ENCODE peak calls at places on chromosomes 16 and 17, in six cellular contexts. K is renal cortical epithelial cell, D is dorsolateral prefrontal cortex, H is uterus, J is progenitor cell of endocrine pancreas, W is NCI-H524. Z is an unnamed sample.

GRCh38 chr17:66383353-66383752 is 80.9 kb downstream of the PRKCA start:
- DNase-seq in K (no peak), D (no peak), H (no peak), J (no peak), W (no peak), Z (no peak)

GRCh38 chr16:49458221-49458620 is 84.6 kb downstream of the C16orf78 start:
- DNase-seq in K (no peak), D (no peak), H (no peak), J (no peak), W (no peak), Z (no peak)

GRCh38 chr16:67935402-67936123 is 1.1 kb downstream of the PSMB10 start:
- DNase-seq in K (peak; percentile 92), D (peak; percentile 98), H (peak; percentile 94), J (peak; percentile 89), W (peak; percentile 95), Z (peak; percentile 96)

GRCh38 chr17:39668141-39668924 is at the start of gene PNMT:
- DNase-seq in K (no peak), D (peak; percentile 54), H (peak; percentile 57), J (peak; percentile 67), W (no peak), Z (peak; percentile 63)

GRCh38 chr16:75044800-75045361 is 46.1 kb downstream of the ZNRF1 start:
- DNase-seq in K (peak; percentile 85), D (no peak), H (peak; percentile 54), J (no peak), W (no peak), Z (no peak)

GRCh38 chr16:76035689-76036088 is 241.5 kb upstream of the CNTNAP4 start:
- DNase-seq in K (no peak), D (no peak), H (no peak), J (no peak), W (no peak), Z (no peak)

GRCh38 chr16:31132303-31132978 is 3.1 kb downstream of the PRSS8 start:
- DNase-seq in K (no peak), D (no peak), H (no peak), J (no peak), W (no peak), Z (no peak)

GRCh38 chr16:560701-561412 is 663 bp downstream of the PRR35 start:
- DNase-seq in K (no peak), D (no peak), H (no peak), J (no peak), W (no peak), Z (no peak)